ENCODE peak calls at places on chromosomes 1 and 21, in six cellular contexts. One of them, this sample, is unnamed.

GRCh38 chr1:205066221-205066818 is 17.9 kb downstream of the TMEM81 start:
- DNase-seq in gastrocnemius medialis: no peak
- DNase-seq in small intestine: no peak
- DNase-seq in WERI-Rb-1: peak; percentile 41
- DNase-seq in heart right ventricle: no peak
- DNase-seq in psoas muscle: peak; percentile 27
- DNase-seq in this sample: no peak

GRCh38 chr1:230750986-230751625 is 3.9 kb downstream of the CAPN9 start:
- DNase-seq in gastrocnemius medialis: no peak
- DNase-seq in small intestine: no peak
- DNase-seq in WERI-Rb-1: no peak
- DNase-seq in heart right ventricle: no peak
- DNase-seq in psoas muscle: no peak
- DNase-seq in this sample: no peak

GRCh38 chr1:27994060-27994459 is 34.3 kb downstream of the XKR8 start:
- DNase-seq in gastrocnemius medialis: no peak
- DNase-seq in small intestine: no peak
- DNase-seq in WERI-Rb-1: peak; percentile 18
- DNase-seq in heart right ventricle: no peak
- DNase-seq in psoas muscle: no peak
- DNase-seq in this sample: no peak

GRCh38 chr21:44950351-44950750 is 10.5 kb downstream of the SLX9 start:
- DNase-seq in gastrocnemius medialis: no peak
- DNase-seq in small intestine: no peak
- DNase-seq in WERI-Rb-1: no peak
- DNase-seq in heart right ventricle: no peak
- DNase-seq in psoas muscle: peak; percentile 57
- DNase-seq in this sample: no peak

GRCh38 chr1:66526036-66526435 is 7.9 kb upstream of the SGIP1 start:
- DNase-seq in gastrocnemius medialis: no peak
- DNase-seq in small intestine: no peak
- DNase-seq in WERI-Rb-1: peak; percentile 88
- DNase-seq in heart right ventricle: no peak
- DNase-seq in psoas muscle: no peak
- DNase-seq in this sample: no peak

GRCh38 chr1:230222678-230223077 is 155.6 kb downstream of the GALNT2 start:
- DNase-seq in gastrocnemius medialis: no peak
- DNase-seq in small intestine: no peak
- DNase-seq in WERI-Rb-1: no peak
- DNase-seq in heart right ventricle: no peak
- DNase-seq in psoas muscle: no peak
- DNase-seq in this sample: no peak

GRCh38 chr1:109757936-109758786 is 5.6 kb downstream of the EPS8L3 start:
- DNase-seq in gastrocnemius medialis: no peak
- DNase-seq in small intestine: no peak
- DNase-seq in WERI-Rb-1: no peak
- DNase-seq in heart right ventricle: no peak
- DNase-seq in psoas muscle: no peak
- DNase-seq in this sample: no peak

GRCh38 chr21:42735944-42736343 is 82.5 kb downstream of the PDE9A start:
- DNase-seq in gastrocnemius medialis: no peak
- DNase-seq in small intestine: no peak
- DNase-seq in WERI-Rb-1: no peak
- DNase-seq in heart right ventricle: no peak
- DNase-seq in psoas muscle: no peak
- DNase-seq in this sample: no peak

GRCh38 chr1:3654549-3655281 is 2.4 kb downstream of the TP73 start:
- DNase-seq in gastrocnemius medialis: no peak
- DNase-seq in small intestine: no peak
- DNase-seq in WERI-Rb-1: no peak
- DNase-seq in heart right ventricle: no peak
- DNase-seq in psoas muscle: no peak
- DNase-seq in this sample: no peak

GRCh38 chr1:228698017-228698329 is 37.3 kb upstream of the RHOU start:
- DNase-seq in gastrocnemius medialis: no peak
- DNase-seq in small intestine: no peak
- DNase-seq in WERI-Rb-1: no peak
- DNase-seq in heart right ventricle: no peak
- DNase-seq in psoas muscle: no peak
- DNase-seq in this sample: no peak

GRCh38 chr21:36038701-36039497 is 21.4 kb downstream of the SETD4 start:
- DNase-seq in gastrocnemius medialis: no peak
- DNase-seq in small intestine: no peak
- DNase-seq in WERI-Rb-1: no peak
- DNase-seq in heart right ventricle: no peak
- DNase-seq in psoas muscle: no peak
- DNase-seq in this sample: no peak

GRCh38 chr1:231778009-231778719 is 151.6 kb downstream of the DISC1 start:
- DNase-seq in gastrocnemius medialis: peak; percentile 44
- DNase-seq in small intestine: no peak
- DNase-seq in WERI-Rb-1: no peak
- DNase-seq in heart right ventricle: no peak
- DNase-seq in psoas muscle: peak; percentile 58
- DNase-seq in this sample: peak; percentile 26

GRCh38 chr1:214587165-214587564 is 15.8 kb upstream of the CENPF start:
- DNase-seq in gastrocnemius medialis: no peak
- DNase-seq in small intestine: no peak
- DNase-seq in WERI-Rb-1: no peak
- DNase-seq in heart right ventricle: no peak
- DNase-seq in psoas muscle: no peak
- DNase-seq in this sample: no peak

GRCh38 chr1:156102634-156103511 is 11.6 kb upstream of the LMNA start:
- DNase-seq in gastrocnemius medialis: no peak
- DNase-seq in small intestine: peak; percentile 58
- DNase-seq in WERI-Rb-1: no peak
- DNase-seq in heart right ventricle: no peak
- DNase-seq in psoas muscle: peak; percentile 60
- DNase-seq in this sample: no peak

GRCh38 chr1:27058976-27059688 is 46.5 kb upstream of the TENT5B start:
- DNase-seq in gastrocnemius medialis: no peak
- DNase-seq in small intestine: peak; percentile 27
- DNase-seq in WERI-Rb-1: no peak
- DNase-seq in heart right ventricle: no peak
- DNase-seq in psoas muscle: no peak
- DNase-seq in this sample: no peak

GRCh38 chr1:48003741-48004503 is 6.7 kb upstream of the TRABD2B start:
- DNase-seq in gastrocnemius medialis: no peak
- DNase-seq in small intestine: peak; percentile 27
- DNase-seq in WERI-Rb-1: no peak
- DNase-seq in heart right ventricle: no peak
- DNase-seq in psoas muscle: no peak
- DNase-seq in this sample: no peak

GRCh38 chr1:177106614-177107365 is 57.7 kb downstream of the ASTN1 start:
- DNase-seq in gastrocnemius medialis: no peak
- DNase-seq in small intestine: no peak
- DNase-seq in WERI-Rb-1: no peak
- DNase-seq in heart right ventricle: no peak
- DNase-seq in psoas muscle: no peak
- DNase-seq in this sample: no peak

GRCh38 chr1:150213170-150214098 is 22.5 kb downstream of the ANP32E start:
- DNase-seq in gastrocnemius medialis: peak; percentile 93
- DNase-seq in small intestine: peak; percentile 95
- DNase-seq in WERI-Rb-1: peak; percentile 95
- DNase-seq in heart right ventricle: peak; percentile 94
- DNase-seq in psoas muscle: peak; percentile 98
- DNase-seq in this sample: peak; percentile 89

GRCh38 chr1:4584471-4584870 is 69.9 kb upstream of the AJAP1 start:
- DNase-seq in gastrocnemius medialis: no peak
- DNase-seq in small intestine: no peak
- DNase-seq in WERI-Rb-1: no peak
- DNase-seq in heart right ventricle: no peak
- DNase-seq in psoas muscle: no peak
- DNase-seq in this sample: no peak

GRCh38 chr1:98366343-98366742 is 295.2 kb upstream of the SNX7 start:
- DNase-seq in gastrocnemius medialis: no peak
- DNase-seq in small intestine: peak; percentile 46
- DNase-seq in WERI-Rb-1: no peak
- DNase-seq in heart right ventricle: no peak
- DNase-seq in psoas muscle: no peak
- DNase-seq in this sample: no peak

GRCh38 chr1:230787471-230787870 is 40.3 kb downstream of the CAPN9 start:
- DNase-seq in gastrocnemius medialis: no peak
- DNase-seq in small intestine: no peak
- DNase-seq in WERI-Rb-1: no peak
- DNase-seq in heart right ventricle: no peak
- DNase-seq in psoas muscle: no peak
- DNase-seq in this sample: no peak

GRCh38 chr1:39926343-39926769 is 24.6 kb upstream of the MYCL start:
- DNase-seq in gastrocnemius medialis: no peak
- DNase-seq in small intestine: peak; percentile 80
- DNase-seq in WERI-Rb-1: no peak
- DNase-seq in heart right ventricle: no peak
- DNase-seq in psoas muscle: no peak
- DNase-seq in this sample: no peak

GRCh38 chr1:206660136-206660535 is 24.6 kb upstream of the MAPKAPK2 start:
- DNase-seq in gastrocnemius medialis: no peak
- DNase-seq in small intestine: no peak
- DNase-seq in WERI-Rb-1: no peak
- DNase-seq in heart right ventricle: no peak
- DNase-seq in psoas muscle: no peak
- DNase-seq in this sample: no peak

GRCh38 chr1:40664167-40664537 is 1.3 kb downstream of the RIMS3 start:
- DNase-seq in gastrocnemius medialis: no peak
- DNase-seq in small intestine: no peak
- DNase-seq in WERI-Rb-1: no peak
- DNase-seq in heart right ventricle: no peak
- DNase-seq in psoas muscle: no peak
- DNase-seq in this sample: no peak

GRCh38 chr1:178931843-178932551 is 61.1 kb upstream of the ANGPTL1 start:
- DNase-seq in gastrocnemius medialis: peak; percentile 77
- DNase-seq in small intestine: peak; percentile 10
- DNase-seq in WERI-Rb-1: no peak
- DNase-seq in heart right ventricle: peak; percentile 81
- DNase-seq in psoas muscle: peak; percentile 91
- DNase-seq in this sample: peak; percentile 98
- H3K27ac ChIP-seq in gastrocnemius medialis: peak overlapping the region; percentile 66
- H3K27ac ChIP-seq in small intestine: peak overlapping the region; percentile 87
- H3K27ac ChIP-seq in WERI-Rb-1: no peak overlapping the region
- H3K27ac ChIP-seq in heart right ventricle: peak overlapping the region; percentile 81
- H3K27ac ChIP-seq in psoas muscle: peak overlapping the region; percentile 16
- H3K27ac ChIP-seq in this sample: peak overlapping the region; percentile 92

GRCh38 chr1:164622057-164622840 is 63.3 kb downstream of the PBX1 start:
- DNase-seq in gastrocnemius medialis: peak; percentile 28
- DNase-seq in small intestine: no peak
- DNase-seq in WERI-Rb-1: no peak
- DNase-seq in heart right ventricle: no peak
- DNase-seq in psoas muscle: no peak
- DNase-seq in this sample: no peak

GRCh38 chr1:164623805-164624204 is 64.8 kb downstream of the PBX1 start:
- DNase-seq in gastrocnemius medialis: no peak
- DNase-seq in small intestine: no peak
- DNase-seq in WERI-Rb-1: no peak
- DNase-seq in heart right ventricle: no peak
- DNase-seq in psoas muscle: no peak
- DNase-seq in this sample: no peak

GRCh38 chr1:164617607-164618564 is 58.9 kb downstream of the PBX1 start:
- DNase-seq in gastrocnemius medialis: no peak
- DNase-seq in small intestine: no peak
- DNase-seq in WERI-Rb-1: peak; percentile 38
- DNase-seq in heart right ventricle: no peak
- DNase-seq in psoas muscle: no peak
- DNase-seq in this sample: peak; percentile 44

GRCh38 chr1:164614316-164614715 is 55.3 kb downstream of the PBX1 start:
- DNase-seq in gastrocnemius medialis: no peak
- DNase-seq in small intestine: no peak
- DNase-seq in WERI-Rb-1: no peak
- DNase-seq in heart right ventricle: no peak
- DNase-seq in psoas muscle: no peak
- DNase-seq in this sample: no peak

DNA sequence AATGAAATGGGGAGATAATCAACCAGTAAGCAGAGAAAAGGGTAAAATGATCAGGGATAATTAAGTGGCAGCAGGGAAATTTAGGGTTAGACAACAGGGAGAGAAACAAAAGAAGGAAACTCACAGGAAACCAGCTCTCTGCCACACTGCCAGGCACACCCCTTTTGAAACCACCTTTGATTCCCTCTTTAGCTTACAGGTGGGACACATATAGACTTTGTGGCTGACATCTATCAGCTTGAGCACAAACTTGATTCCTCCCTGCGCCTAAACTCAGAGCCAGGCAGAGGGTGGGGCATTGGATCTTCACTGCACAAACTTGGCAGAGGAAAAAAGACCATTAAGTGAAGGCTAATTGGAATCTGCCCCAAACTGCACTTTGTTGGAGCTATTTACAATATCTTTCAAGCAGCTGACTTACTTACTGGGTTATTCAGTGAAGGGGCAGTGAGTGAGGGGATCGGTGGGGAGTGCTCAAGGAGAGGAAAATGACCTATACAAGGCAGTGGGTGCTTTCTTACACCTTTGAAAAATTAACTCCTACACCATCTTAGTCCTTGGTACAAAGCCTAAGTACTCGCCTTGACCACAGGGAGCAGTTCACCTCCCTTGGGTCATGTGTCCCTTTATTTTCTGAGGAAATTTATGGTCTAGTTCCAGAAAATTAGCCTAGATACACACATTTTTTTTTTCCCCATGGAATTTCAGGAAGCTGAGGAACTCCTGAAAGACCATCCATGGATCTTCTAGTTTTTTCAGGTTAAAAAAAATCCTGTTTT is 60.2 kb downstream of the PBX1 start:
- DNase-seq in gastrocnemius medialis: no peak
- DNase-seq in small intestine: no peak
- DNase-seq in WERI-Rb-1: no peak
- DNase-seq in heart right ventricle: no peak
- DNase-seq in psoas muscle: no peak
- DNase-seq in this sample: no peak
- H3K27ac ChIP-seq in gastrocnemius medialis: peak overlapping the region; percentile 35
- H3K27ac ChIP-seq in small intestine: peak overlapping the region; percentile 3
- H3K27ac ChIP-seq in WERI-Rb-1: no peak overlapping the region
- H3K27ac ChIP-seq in heart right ventricle: no peak overlapping the region
- H3K27ac ChIP-seq in psoas muscle: peak overlapping the region; percentile 86
- H3K27ac ChIP-seq in this sample: no peak overlapping the region

GRCh38 chr1:68131261-68131660 is 80.8 kb upstream of the DIRAS3 start:
- DNase-seq in gastrocnemius medialis: no peak
- DNase-seq in small intestine: no peak
- DNase-seq in WERI-Rb-1: no peak
- DNase-seq in heart right ventricle: no peak
- DNase-seq in psoas muscle: no peak
- DNase-seq in this sample: no peak

GRCh38 chr1:68128820-68129219 is 78.4 kb upstream of the DIRAS3 start:
- DNase-seq in gastrocnemius medialis: no peak
- DNase-seq in small intestine: no peak
- DNase-seq in WERI-Rb-1: no peak
- DNase-seq in heart right ventricle: peak; percentile 31
- DNase-seq in psoas muscle: peak; percentile 66
- DNase-seq in this sample: no peak

GRCh38 chr1:68132426-68133130 is 82.2 kb upstream of the DIRAS3 start:
- DNase-seq in gastrocnemius medialis: no peak
- DNase-seq in small intestine: no peak
- DNase-seq in WERI-Rb-1: no peak
- DNase-seq in heart right ventricle: no peak
- DNase-seq in psoas muscle: no peak
- DNase-seq in this sample: no peak

GRCh38 chr1:68128157-68128556 is 77.7 kb upstream of the DIRAS3 start:
- DNase-seq in gastrocnemius medialis: no peak
- DNase-seq in small intestine: no peak
- DNase-seq in WERI-Rb-1: no peak
- DNase-seq in heart right ventricle: no peak
- DNase-seq in psoas muscle: no peak
- DNase-seq in this sample: no peak
- H3K27ac ChIP-seq in gastrocnemius medialis: peak overlapping the region; percentile 58
- H3K27ac ChIP-seq in small intestine: no peak overlapping the region
- H3K27ac ChIP-seq in WERI-Rb-1: no peak overlapping the region
- H3K27ac ChIP-seq in heart right ventricle: no peak overlapping the region
- H3K27ac ChIP-seq in psoas muscle: peak overlapping the region; percentile 82
- H3K27ac ChIP-seq in this sample: no peak overlapping the region

GRCh38 chr1:183871568-183871967 is 66.6 kb downstream of the RGL1 start:
- DNase-seq in gastrocnemius medialis: no peak
- DNase-seq in small intestine: no peak
- DNase-seq in WERI-Rb-1: no peak
- DNase-seq in heart right ventricle: no peak
- DNase-seq in psoas muscle: no peak
- DNase-seq in this sample: no peak
- H3K27ac ChIP-seq in gastrocnemius medialis: peak overlapping the region; percentile 69
- H3K27ac ChIP-seq in small intestine: peak overlapping the region; percentile 21
- H3K27ac ChIP-seq in WERI-Rb-1: no peak overlapping the region
- H3K27ac ChIP-seq in heart right ventricle: peak overlapping the region; percentile 64
- H3K27ac ChIP-seq in psoas muscle: peak overlapping the region; percentile 71
- H3K27ac ChIP-seq in this sample: peak overlapping the region; percentile 84

This sample was measured in tibial nerve.